ENCODE peak calls at places on chromosomes 12 and 14, in eight cellular contexts. D is neuronal stem cell, L is iPS DF 6.9, H is suprapubic skin, M is pancreas, K is cardiac muscle cell, U is heart left ventricle, P is upper lobe of left lung. A is an unnamed sample.

GRCh38 chr14:92613008-92613658 is 99.6 kb downstream of the RIN3 start:
- DNase-seq in D (peak; percentile 40), P (peak; percentile 67), K (peak; percentile 16), M (no peak), H (no peak), L (peak; percentile 43), U (no peak), A (peak; percentile 33)

GRCh38 chr14:105021656-105022275 is 883 bp upstream of the CDCA4 start:
- DNase-seq in D (no peak), H (peak; percentile 71), L (no peak), P (peak; percentile 39), K (peak; percentile 42), M (peak; percentile 59), U (peak; percentile 50), A (no peak)

GRCh38 chr12:91382081-91382543 is 199.5 kb upstream of the DCN start:
- DNase-seq in U (peak; percentile 75), H (peak; percentile 84), K (peak; percentile 86), L (peak; percentile 89), M (peak; percentile 73), P (peak; percentile 80), D (peak; percentile 95), A (peak; percentile 81)

GRCh38 chr14:92254786-92255185 is 68.2 kb upstream of the SLC24A4 start:
- DNase-seq in U (peak; percentile 69), L (peak; percentile 33), M (no peak), P (no peak), H (no peak), K (peak; percentile 61), D (peak; percentile 44), A (peak; percentile 75)

GRCh38 chr12:82527165-82527780 is 159.4 kb upstream of the TMTC2 start:
- DNase-seq in H (no peak), P (no peak), L (peak; percentile 13), D (peak; percentile 55), M (peak; percentile 54), U (no peak), K (peak; percentile 83), A (no peak)

GRCh38 chr14:59895721-59896120 is 24.2 kb upstream of the LRRC9 start:
- DNase-seq in U (no peak), H (no peak), M (no peak), P (no peak), K (no peak), L (no peak), D (no peak), A (no peak)

GRCh38 chr12:105836235-105836634 is 302.5 kb downstream of the NUAK1 start:
- DNase-seq in L (no peak), H (no peak), M (no peak), K (no peak), U (no peak), P (no peak), D (no peak), A (no peak)

GRCh38 chr14:30375280-30375892 is 183.6 kb upstream of the G2E3 start:
- DNase-seq in U (peak; percentile 43), D (peak; percentile 44), H (peak; percentile 64), P (peak; percentile 46), M (peak; percentile 81), L (peak; percentile 41), K (peak; percentile 64), A (peak; percentile 47)

DNA sequence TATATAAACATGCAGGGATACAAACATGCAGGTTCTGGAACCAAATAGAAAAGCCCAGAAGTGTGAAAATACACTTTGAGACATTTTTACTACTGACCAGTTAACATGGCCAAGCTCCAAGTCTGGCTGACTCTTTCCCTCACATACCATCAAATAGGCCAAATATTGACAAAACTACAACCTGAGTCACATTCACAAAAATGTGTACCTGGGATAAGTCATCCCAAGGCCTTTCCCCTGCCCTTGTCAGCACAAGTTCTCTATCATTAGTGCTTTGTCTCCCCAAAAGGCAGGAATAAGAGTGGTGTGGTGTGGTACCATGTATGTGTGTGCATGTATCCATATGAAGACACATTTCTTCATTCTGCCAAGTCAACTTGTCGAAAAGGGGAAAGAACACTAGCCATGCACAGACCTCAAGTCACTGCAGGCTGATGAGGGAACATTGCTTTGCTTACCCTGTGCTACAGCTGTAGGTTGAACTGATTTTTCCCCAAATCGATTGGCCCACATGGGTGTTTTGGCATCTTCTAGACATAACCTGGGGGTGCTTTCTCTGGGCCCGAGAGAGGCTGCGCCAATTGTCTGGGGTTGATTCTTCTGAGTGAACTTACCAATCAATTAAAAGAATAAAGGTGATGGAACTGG is 14.9 kb downstream of the HOXC4 start:
- DNase-seq in L (no peak), D (no peak), K (no peak), P (no peak), H (no peak), U (no peak), M (no peak), A (no peak)
- H3K27me3 ChIP-seq in L (peaks cover 13% of the 10 kb centered on the region), D (peaks cover 55% of the 10 kb centered on the region), K (peaks cover 95% of the 10 kb centered on the region), P (no peaks in the 10 kb centered on the region), H (no peaks in the 10 kb centered on the region), U (no peaks in the 10 kb centered on the region), M (no peaks in the 10 kb centered on the region), A (peaks cover 97% of the 10 kb centered on the region)

GRCh38 chr12:117209626-117210025 is 19.4 kb upstream of the FBXO21 start:
- DNase-seq in K (no peak), L (no peak), M (no peak), U (no peak), D (no peak), P (no peak), H (no peak), A (no peak)
- H3K27me3 ChIP-seq in K (no peaks in the 10 kb centered on the region), L (no peaks in the 10 kb centered on the region), M (no peaks in the 10 kb centered on the region), U (peaks cover 5% of the 10 kb centered on the region), D (peaks cover 24% of the 10 kb centered on the region), P (no peaks in the 10 kb centered on the region), H (peaks cover 21% of the 10 kb centered on the region), A (peaks cover 75% of the 10 kb centered on the region)

DNA sequence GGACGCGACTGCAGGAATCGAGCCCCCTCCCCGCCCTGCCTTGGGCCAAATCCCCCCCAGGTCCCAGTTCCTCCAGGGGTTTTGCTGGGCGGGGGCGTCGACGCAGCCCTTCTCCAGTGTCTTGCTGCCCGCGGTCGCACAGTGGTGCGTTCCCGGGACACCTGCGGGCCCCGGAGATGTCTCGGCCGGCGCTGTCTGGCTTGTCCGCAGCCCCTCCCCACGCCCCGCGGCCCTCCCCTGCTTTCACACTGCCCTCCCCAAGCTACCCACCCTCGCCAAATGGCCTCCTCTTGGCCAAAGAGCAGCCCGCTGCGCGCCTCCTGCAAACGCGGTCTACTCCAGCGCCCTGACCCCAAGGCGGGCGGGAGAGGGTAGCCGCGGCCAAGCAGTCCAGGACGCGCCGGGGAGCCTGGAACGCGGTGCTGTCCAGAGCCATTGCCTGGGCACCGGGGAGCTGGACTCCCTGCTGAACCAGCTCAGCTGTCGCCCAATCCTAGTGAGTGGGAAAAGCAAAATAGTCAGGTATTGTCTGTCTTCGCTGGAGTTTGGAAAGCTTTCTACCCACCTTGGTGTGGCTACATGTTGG is 122.0 kb downstream of the AACS start:
- DNase-seq in L (no peak), H (no peak), K (no peak), P (no peak), U (no peak), M (no peak), D (no peak), A (no peak)
- H3K27me3 ChIP-seq in L (no peaks in the 10 kb centered on the region), H (peaks cover 86% of the 10 kb centered on the region), K (peaks cover 60% of the 10 kb centered on the region), P (peaks cover 38% of the 10 kb centered on the region), U (peaks cover 10% of the 10 kb centered on the region), M (peaks cover 16% of the 10 kb centered on the region), D (peaks cover 68% of the 10 kb centered on the region), A (peaks cover 84% of the 10 kb centered on the region)

GRCh38 chr12:132602578-132603239 is 7.7 kb downstream of the LRCOL1 start:
- DNase-seq in M (no peak), L (no peak), K (peak; percentile 16), P (no peak), D (no peak), U (peak; percentile 48), H (no peak), A (no peak)

GRCh38 chr12:132604108-132605054 is 6.0 kb downstream of the LRCOL1 start:
- DNase-seq in P (no peak), M (no peak), H (no peak), L (no peak), U (peak; percentile 73), D (no peak), K (peak; percentile 20), A (peak; percentile 64)

GRCh38 chr12:132600048-132601032 is 10.0 kb downstream of the LRCOL1 start:
- DNase-seq in U (peak; percentile 68), L (no peak), P (peak; percentile 67), K (peak; percentile 79), H (no peak), M (peak; percentile 54), D (no peak), A (peak; percentile 73)

GRCh38 chr12:132603240-132604107 is 6.9 kb downstream of the LRCOL1 start:
- DNase-seq in H (no peak), D (no peak), K (no peak), P (no peak), M (no peak), L (no peak), U (peak; percentile 33), A (no peak)

DNA sequence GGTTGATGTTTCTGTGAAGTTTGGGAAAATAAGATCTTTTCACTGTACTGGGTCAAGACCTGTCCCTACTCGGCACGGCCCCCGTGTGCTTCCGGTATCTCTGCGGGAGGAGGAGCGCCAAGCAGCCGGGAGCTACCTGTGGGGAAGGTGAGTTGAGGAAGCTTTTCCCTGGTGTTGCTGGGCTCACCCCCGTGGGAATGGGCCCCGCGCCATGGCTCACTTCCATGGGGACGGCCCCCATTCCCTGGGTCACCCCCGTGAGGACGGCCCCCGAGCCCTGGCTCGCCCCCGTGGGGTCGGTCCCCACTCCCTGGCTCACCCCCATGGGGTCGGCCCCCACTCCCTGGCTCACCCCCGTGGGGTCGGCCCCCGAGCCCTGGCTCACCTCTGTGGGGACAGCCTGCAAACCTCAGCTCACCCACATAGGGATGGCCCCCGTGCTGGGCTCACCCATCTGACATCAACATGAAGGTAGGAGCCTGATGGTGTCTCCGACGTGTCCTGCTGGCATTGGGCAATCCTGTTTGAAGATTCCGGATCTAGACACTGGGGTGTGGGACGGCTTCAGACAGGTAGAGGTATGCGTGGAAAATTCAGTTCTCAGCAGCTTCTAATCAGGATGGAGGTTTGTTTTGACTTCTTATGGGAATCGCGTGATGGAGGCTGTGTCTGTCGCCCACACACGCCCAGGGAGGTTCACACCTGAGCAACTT is 9.1 kb downstream of the LRCOL1 start:
- DNase-seq in K (no peak), M (no peak), U (peak; percentile 23), D (no peak), H (no peak), P (no peak), L (no peak), A (no peak)
- H3K27me3 ChIP-seq in K (peaks cover 35% of the 10 kb centered on the region), M (peaks cover 6% of the 10 kb centered on the region), U (peaks cover 4% of the 10 kb centered on the region), D (peaks cover 8% of the 10 kb centered on the region), H (peaks cover 51% of the 10 kb centered on the region), P (peaks cover 17% of the 10 kb centered on the region), L (peaks cover 4% of the 10 kb centered on the region), A (peaks cover 80% of the 10 kb centered on the region)

GRCh38 chr12:49567302-49567610 is 686 bp downstream of the MCRS1 start:
- DNase-seq in D (no peak), K (no peak), P (no peak), U (no peak), H (no peak), L (no peak), M (no peak), A (no peak)

GRCh38 chr12:49565119-49565955 is 2.6 kb downstream of the MCRS1 start:
- DNase-seq in U (peak; percentile 78), P (no peak), M (no peak), D (no peak), L (no peak), H (no peak), K (no peak), A (peak; percentile 49)

GRCh38 chr12:49565956-49566265 is 2.0 kb downstream of the MCRS1 start:
- DNase-seq in D (no peak), H (no peak), M (no peak), P (no peak), K (no peak), U (no peak), L (no peak), A (no peak)

GRCh38 chr12:49567611-49568441 is at the start of gene MCRS1:
- DNase-seq in P (peak; percentile 85), M (peak; percentile 91), H (peak; percentile 94), U (peak; percentile 88), D (peak; percentile 85), L (peak; percentile 82), K (peak; percentile 94), A (peak; percentile 86)

GRCh38 chr12:49566361-49566760 is 1.6 kb downstream of the MCRS1 start:
- DNase-seq in K (no peak), D (no peak), U (no peak), M (no peak), H (no peak), P (no peak), L (no peak), A (no peak)
- H3K27me3 ChIP-seq in K (no peaks in the 10 kb centered on the region), D (no peaks in the 10 kb centered on the region), U (no peaks in the 10 kb centered on the region), M (no peaks in the 10 kb centered on the region), H (no peaks in the 10 kb centered on the region), P (no peaks in the 10 kb centered on the region), L (no peaks in the 10 kb centered on the region), A (no peaks in the 10 kb centered on the region)